ENCODE peak calls at places on chromosomes 1 and 21, in six cellular contexts. D is EL, I is NAMALWA, V is T-cell, G is AG09319, J is WTC11. K is an unnamed sample.

GRCh38 chr1:15579683-15580047 is 5.2 kb downstream of the AGMAT start:
- DNase-seq in D (no peak), I (no peak), V (no peak), G (no peak), J (no peak), K (no peak)

GRCh38 chr1:236207121-236207520 is 64.8 kb downstream of the GPR137B start:
- DNase-seq in D (no peak), I (no peak), V (no peak), G (no peak), J (no peak), K (no peak)

GRCh38 chr1:14222086-14222485 is 376.4 kb upstream of the KAZN start:
- DNase-seq in D (no peak), I (no peak), V (no peak), G (no peak), J (no peak), K (no peak)

GRCh38 chr1:191624044-191624443 is 534.2 kb upstream of the RGS18 start:
- DNase-seq in D (no peak), I (no peak), V (no peak), G (no peak), J (no peak), K (no peak)

GRCh38 chr1:94743866-94744265 is 76.3 kb upstream of the SLC44A3 start:
- DNase-seq in D (no peak), I (no peak), V (no peak), G (no peak), J (no peak), K (no peak)

GRCh38 chr1:197838836-197839235 is 63.6 kb upstream of the DENND1B start:
- DNase-seq in D (peak), I (no peak), V (no peak), G (peak), J (no peak), K (peak)

GRCh38 chr21:27108228-27108627 is 141.3 kb upstream of the ADAMTS5 start:
- DNase-seq in D (peak), I (no peak), V (no peak), G (peak), J (no peak), K (no peak)

GRCh38 chr1:94122201-94122970 is 1.4 kb upstream of the ABCA4 start:
- DNase-seq in D (no peak), I (no peak), V (no peak), G (no peak), J (no peak), K (no peak)

GRCh38 chr1:26787381-26787705 is 407 bp upstream of the PIGV start:
- DNase-seq in D (peak), I (peak), V (peak), G (no peak), J (no peak), K (no peak)

GRCh38 chr1:16139473-16139962 is 16.4 kb downstream of the EPHA2 start:
- DNase-seq in D (peak), I (no peak), V (no peak), G (no peak), J (no peak), K (no peak)

GRCh38 chr1:180231506-180232420 is 1.7 kb downstream of the LHX4 start:
- DNase-seq in D (peak), I (no peak), V (no peak), G (no peak), J (peak), K (peak)

GRCh38 chr1:205983925-205984725 is 19.1 kb downstream of the RAB7B start:
- DNase-seq in D (peak), I (peak), V (no peak), G (no peak), J (peak), K (peak)

GRCh38 chr1:1470626-1471388 is 758 bp upstream of the ATAD3B start:
- DNase-seq in D (no peak), I (peak), V (peak), G (no peak), J (no peak), K (peak)

GRCh38 chr1:56397811-56398231 is 181.5 kb downstream of the PLPP3 start:
- DNase-seq in D (no peak), I (no peak), V (no peak), G (peak), J (no peak), K (no peak)

GRCh38 chr1:36425791-36426190 is 24.5 kb downstream of the OSCP1 start:
- DNase-seq in D (no peak), I (no peak), V (no peak), G (no peak), J (no peak), K (no peak)

GRCh38 chr1:160704250-160704649 is 7.4 kb downstream of the CD48 start:
- DNase-seq in D (no peak), I (no peak), V (no peak), G (no peak), J (no peak), K (no peak)

GRCh38 chr1:243434594-243434993 is 178.8 kb downstream of the SDCCAG8 start:
- DNase-seq in D (no peak), I (no peak), V (no peak), G (no peak), J (no peak), K (no peak)

GRCh38 chr1:31675761-31676160 is 28.1 kb downstream of the COL16A1 start:
- DNase-seq in D (no peak), I (no peak), V (no peak), G (no peak), J (no peak), K (no peak)

GRCh38 chr1:41799723-41800122 is 119.0 kb downstream of the HIVEP3 start:
- DNase-seq in D (peak), I (no peak), V (no peak), G (no peak), J (no peak), K (no peak)

GRCh38 chr1:10738125-10738746 is 58.2 kb downstream of the CASZ1 start:
- DNase-seq in D (no peak), I (no peak), V (no peak), G (no peak), J (peak), K (no peak)

GRCh38 chr1:192905049-192905448 is 96.2 kb downstream of the RGS2 start:
- DNase-seq in D (no peak), I (no peak), V (no peak), G (no peak), J (no peak), K (peak)

GRCh38 chr1:77605246-77606026 is 77.0 kb downstream of the ZZZ3 start:
- DNase-seq in D (peak), I (no peak), V (no peak), G (peak), J (no peak), K (peak)

GRCh38 chr1:9225411-9225785 is 9.2 kb upstream of the H6PD start:
- DNase-seq in D (peak), I (no peak), V (no peak), G (no peak), J (no peak), K (no peak)

GRCh38 chr1:185152187-185152767 is 4.5 kb downstream of the TRMT1L start:
- DNase-seq in D (peak), I (no peak), V (no peak), G (no peak), J (no peak), K (peak)

GRCh38 chr1:168972887-168973286 is 133.6 kb upstream of the ATP1B1 start:
- DNase-seq in D (no peak), I (no peak), V (no peak), G (no peak), J (no peak), K (no peak)

GRCh38 chr21:15894596-15894995 is 164.8 kb downstream of the USP25 start:
- DNase-seq in D (peak), I (peak), V (no peak), G (no peak), J (no peak), K (peak)

GRCh38 chr1:226061793-226062557 is 541 bp upstream of the H3-3A start:
- DNase-seq in D (peak), I (peak), V (peak), G (peak), J (peak), K (peak)

GRCh38 chr1:29339176-29339575 is 102.9 kb downstream of the PTPRU start:
- DNase-seq in D (no peak), I (no peak), V (no peak), G (no peak), J (no peak), K (no peak)

GRCh38 chr1:234531181-234532132 is 52.5 kb upstream of the TARBP1 start:
- DNase-seq in D (peak), I (no peak), V (no peak), G (no peak), J (peak), K (no peak)

GRCh38 chr1:172638885-172639831 is 19.7 kb upstream of the FASLG start:
- DNase-seq in D (peak), I (no peak), V (peak), G (no peak), J (no peak), K (peak)

GRCh38 chr1:226001852-226002666 is 2.9 kb upstream of the SDE2 start:
- DNase-seq in D (no peak), I (peak), V (peak), G (no peak), J (no peak), K (peak)

GRCh38 chr21:45540601-45540970 is 1.7 kb downstream of the SLC19A1 start:
- DNase-seq in D (no peak), I (no peak), V (no peak), G (no peak), J (peak), K (no peak)

GRCh38 chr1:198681831-198682756 is 43.3 kb downstream of the PTPRC start:
- DNase-seq in D (peak), I (peak), V (peak), G (peak), J (no peak), K (peak)

GRCh38 chr1:4527819-4528218 is 126.6 kb upstream of the AJAP1 start:
- DNase-seq in D (no peak), I (no peak), V (no peak), G (no peak), J (no peak), K (no peak)

GRCh38 chr1:206427296-206427695 is 43.0 kb upstream of the IKBKE start:
- DNase-seq in D (no peak), I (no peak), V (no peak), G (no peak), J (no peak), K (no peak)

GRCh38 chr1:29259802-29260441 is 23.6 kb downstream of the PTPRU start:
- DNase-seq in D (peak), I (no peak), V (peak), G (no peak), J (peak), K (peak)

GRCh38 chr1:37734629-37735591 is 30.0 kb downstream of the EPHA10 start:
- DNase-seq in D (no peak), I (no peak), V (no peak), G (no peak), J (peak), K (no peak)